ENCODE peak calls at places on chromosomes 7 and 10, in five cellular contexts. One of them, this sample, is unnamed.

GRCh38 chr10:30166929-30167328 is 107.5 kb upstream of the JCAD start:
- DNase-seq in hepatocyte: no peak
- DNase-seq in MM.1S: no peak
- DNase-seq in H1: no peak
- DNase-seq in GM23338: no peak
- DNase-seq in this sample: no peak

GRCh38 chr7:76048668-76048988 is 722 bp downstream of the MDH2 start:
- DNase-seq in hepatocyte: peak; percentile 49
- DNase-seq in MM.1S: peak; percentile 59
- DNase-seq in H1: no peak
- DNase-seq in GM23338: peak; percentile 70
- DNase-seq in this sample: no peak

GRCh38 chr7:116998567-116998966 is 45.3 kb downstream of the ST7 start:
- DNase-seq in hepatocyte: no peak
- DNase-seq in MM.1S: no peak
- DNase-seq in H1: no peak
- DNase-seq in GM23338: no peak
- DNase-seq in this sample: no peak

GRCh38 chr7:125136755-125137547 is 207.3 kb upstream of the POT1 start:
- DNase-seq in hepatocyte: peak; percentile 12
- DNase-seq in MM.1S: peak; percentile 46
- DNase-seq in H1: no peak
- DNase-seq in GM23338: no peak
- DNase-seq in this sample: peak; percentile 96

GRCh38 chr7:142030294-142030693 is 34.6 kb downstream of the MGAM start:
- DNase-seq in hepatocyte: no peak
- DNase-seq in MM.1S: no peak
- DNase-seq in H1: no peak
- DNase-seq in GM23338: peak; percentile 24
- DNase-seq in this sample: peak; percentile 70

GRCh38 chr10:98331888-98332287 is 63.9 kb upstream of the LOXL4 start:
- DNase-seq in hepatocyte: no peak
- DNase-seq in MM.1S: no peak
- DNase-seq in H1: peak; percentile 46
- DNase-seq in GM23338: peak; percentile 83
- DNase-seq in this sample: peak; percentile 17

GRCh38 chr10:86968271-86968993 is at the start of gene ADIRF:
- DNase-seq in hepatocyte: peak; percentile 8
- DNase-seq in MM.1S: no peak
- DNase-seq in H1: no peak
- DNase-seq in GM23338: peak; percentile 40
- DNase-seq in this sample: peak; percentile 86

GRCh38 chr7:155653773-155654172 is 9.3 kb downstream of the RBM33 start:
- DNase-seq in hepatocyte: no peak
- DNase-seq in MM.1S: no peak
- DNase-seq in H1: no peak
- DNase-seq in GM23338: no peak
- DNase-seq in this sample: peak; percentile 69

GRCh38 chr7:72308986-72309385 is 103.2 kb downstream of the CALN1 start:
- DNase-seq in hepatocyte: no peak
- DNase-seq in MM.1S: no peak
- DNase-seq in H1: no peak
- DNase-seq in GM23338: no peak
- DNase-seq in this sample: no peak

DNA sequence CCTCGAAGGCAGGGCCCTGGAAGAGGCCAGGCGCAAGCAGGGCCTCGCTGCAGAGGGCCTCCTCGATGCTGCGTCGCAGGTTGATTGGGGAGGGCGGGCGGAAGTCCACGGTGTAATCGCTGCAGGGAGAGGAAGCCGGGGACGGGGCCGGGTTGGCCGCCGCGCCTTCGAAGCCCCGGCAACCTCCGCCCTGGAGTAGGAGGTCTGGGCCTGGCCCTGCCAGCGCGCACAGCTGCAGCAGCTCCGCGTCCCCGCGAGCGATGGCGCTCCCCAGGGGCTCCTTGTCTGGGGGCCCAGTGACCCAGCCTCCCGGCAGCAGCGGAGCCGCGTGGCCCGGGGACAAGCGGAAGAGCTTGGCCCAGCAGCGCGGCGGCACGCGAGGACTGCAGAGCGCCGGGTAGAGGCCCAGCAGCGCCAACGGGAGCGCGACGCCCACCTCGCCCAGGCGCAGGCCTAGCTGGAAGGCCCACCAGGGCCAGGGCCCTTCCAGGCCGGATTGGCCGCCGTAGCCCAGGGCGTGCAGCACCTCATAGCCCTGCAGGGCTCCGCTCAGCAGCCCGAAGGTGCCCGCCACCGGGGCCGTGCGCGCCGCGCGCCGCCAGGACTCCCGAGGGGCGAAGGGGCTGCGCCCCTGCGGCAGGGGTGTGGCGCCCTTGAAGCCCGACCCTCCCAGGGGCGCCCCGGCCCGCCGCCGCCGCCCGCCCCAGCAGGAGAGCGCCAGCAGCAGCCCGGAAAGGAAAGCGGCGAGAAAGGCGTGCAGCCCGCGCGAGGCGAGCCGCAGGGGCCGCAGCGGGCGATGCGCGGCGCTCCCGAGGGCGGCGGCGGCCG is 7.8 kb upstream of the RBM28 start:
- DNase-seq in hepatocyte: no peak
- DNase-seq in MM.1S: no peak
- DNase-seq in H1: no peak
- DNase-seq in GM23338: peak; percentile 65
- DNase-seq in this sample: no peak
- TF ChIP-seq EZH2 in hepatocyte: peak; percentile 30
- TF ChIP-seq EZH2 in MM.1S: no peak
- TF ChIP-seq EZH2 in H1: peak; percentile 87
- TF ChIP-seq EZH2 in GM23338: peak; percentile 40
- TF ChIP-seq EZH2 in this sample: no peak

GRCh38 chr7:106112972-106113421 is 885 bp upstream of the SYPL1 start:
- DNase-seq in hepatocyte: no peak
- DNase-seq in MM.1S: no peak
- DNase-seq in H1: no peak
- DNase-seq in GM23338: peak; percentile 17
- DNase-seq in this sample: no peak
- H3K4me1 ChIP-seq in hepatocyte: peaks cover 25% of the 10 kb centered on the region
- H3K4me1 ChIP-seq in MM.1S: peaks cover 14% of the 10 kb centered on the region
- H3K4me1 ChIP-seq in H1: peaks cover 8% of the 10 kb centered on the region
- H3K4me1 ChIP-seq in GM23338: peaks cover 29% of the 10 kb centered on the region
- H3K4me1 ChIP-seq in this sample: peaks cover 18% of the 10 kb centered on the region

DNA sequence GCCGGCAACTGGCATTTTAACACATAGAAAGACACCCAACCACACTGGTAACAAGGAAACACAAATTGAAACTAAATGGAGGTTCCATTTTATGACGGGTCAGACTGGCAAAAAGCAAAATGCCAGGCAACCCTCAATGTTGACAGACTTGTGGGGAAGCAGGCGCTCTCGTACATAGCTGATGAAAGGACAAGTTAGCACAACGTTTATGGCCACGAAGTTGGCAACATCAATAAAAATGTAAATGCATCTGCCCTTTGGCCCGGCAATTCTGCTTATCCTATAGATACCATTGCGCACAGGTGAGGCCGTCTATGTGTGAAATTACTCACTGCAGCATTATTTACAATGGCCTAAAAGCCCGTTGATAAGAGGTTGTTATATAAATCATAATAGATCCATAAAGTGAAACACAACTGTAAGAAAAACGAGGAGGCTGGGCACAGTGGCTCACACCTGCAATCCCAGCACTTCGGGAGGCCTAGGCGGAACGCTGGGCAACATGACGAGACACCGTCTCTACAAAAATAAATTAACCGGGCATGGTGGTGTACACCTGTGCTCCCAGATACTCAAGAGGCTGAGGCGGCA is 39.8 kb downstream of the FOXL3 start:
- DNase-seq in hepatocyte: peak; percentile 75
- DNase-seq in MM.1S: no peak
- DNase-seq in H1: no peak
- DNase-seq in GM23338: no peak
- DNase-seq in this sample: no peak
- TF ChIP-seq EZH2 in hepatocyte: no peak
- TF ChIP-seq EZH2 in MM.1S: no peak
- TF ChIP-seq EZH2 in H1: no peak
- TF ChIP-seq EZH2 in GM23338: no peak
- TF ChIP-seq EZH2 in this sample: no peak

DNA sequence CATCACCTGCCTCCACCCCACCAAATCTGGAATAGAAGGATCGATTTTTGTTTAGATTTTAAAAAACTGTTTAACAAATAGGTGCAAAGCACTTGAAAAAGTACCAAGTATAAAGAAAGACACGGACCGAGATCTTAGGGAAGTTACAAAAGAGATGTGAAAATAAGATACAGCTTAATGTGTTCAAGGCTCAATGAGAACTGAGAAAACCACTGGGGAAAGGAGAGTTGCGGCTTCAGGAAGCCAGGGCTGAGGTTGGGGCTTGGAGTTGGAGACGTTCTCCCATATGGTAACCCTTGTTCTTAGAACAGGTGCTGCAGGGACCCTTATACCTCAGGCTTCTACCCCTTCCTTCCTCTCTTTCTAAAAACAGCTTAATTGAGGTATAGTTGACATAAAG is 140.2 kb downstream of the FANK1 start:
- DNase-seq in hepatocyte: no peak
- DNase-seq in MM.1S: no peak
- DNase-seq in H1: no peak
- DNase-seq in GM23338: no peak
- DNase-seq in this sample: no peak
- H3K4me1 ChIP-seq in hepatocyte: no peaks in the 10 kb centered on the region
- H3K4me1 ChIP-seq in MM.1S: no peaks in the 10 kb centered on the region
- H3K4me1 ChIP-seq in H1: no peaks in the 10 kb centered on the region
- H3K4me1 ChIP-seq in GM23338: no peaks in the 10 kb centered on the region
- H3K4me1 ChIP-seq in this sample: no peaks in the 10 kb centered on the region

DNA sequence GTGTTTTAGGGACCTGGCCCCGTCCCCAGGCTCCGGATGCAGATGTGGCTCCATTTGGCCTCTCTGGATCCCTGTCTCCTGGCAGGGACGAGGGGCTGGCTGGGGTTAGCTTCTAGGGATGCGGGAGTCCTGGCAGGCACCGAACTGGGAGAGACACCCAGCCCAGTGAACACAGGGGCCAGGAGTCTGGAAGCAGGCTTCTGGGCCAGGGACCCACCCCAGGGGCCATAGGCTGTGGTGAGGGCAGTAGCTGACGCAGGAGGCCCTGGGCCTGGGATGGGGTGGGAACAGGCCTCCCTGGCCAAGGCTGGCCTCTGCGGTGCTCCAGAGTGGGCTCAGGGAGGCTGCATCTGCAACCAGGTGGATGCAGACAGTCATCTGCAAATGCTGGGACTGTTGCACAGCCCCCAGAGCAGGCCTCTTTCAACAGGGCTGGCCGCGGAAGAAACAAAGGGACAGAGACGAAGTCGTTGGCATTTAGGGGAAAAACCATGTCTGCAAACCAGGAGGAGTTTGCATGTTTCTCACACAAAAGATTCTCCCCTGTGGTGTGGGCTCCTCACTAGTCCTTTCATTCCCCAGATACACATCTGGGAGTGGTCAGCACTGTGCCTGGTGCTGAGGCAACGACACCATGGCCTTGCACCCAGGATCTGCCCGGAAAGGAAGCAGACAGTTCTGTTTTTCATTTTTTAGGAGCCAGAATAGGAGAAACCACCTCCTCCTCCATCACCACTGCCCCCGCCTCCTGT is 36.4 kb upstream of the ZNF488 start:
- DNase-seq in hepatocyte: no peak
- DNase-seq in MM.1S: no peak
- DNase-seq in H1: no peak
- DNase-seq in GM23338: peak; percentile 18
- DNase-seq in this sample: no peak
- TF ChIP-seq EZH2 in hepatocyte: no peak
- TF ChIP-seq EZH2 in MM.1S: no peak
- TF ChIP-seq EZH2 in H1: no peak
- TF ChIP-seq EZH2 in GM23338: no peak
- TF ChIP-seq EZH2 in this sample: no peak

GRCh38 chr7:2006921-2007381 is 225.8 kb downstream of the MAD1L1 start:
- DNase-seq in hepatocyte: no peak
- DNase-seq in MM.1S: no peak
- DNase-seq in H1: no peak
- DNase-seq in GM23338: no peak
- DNase-seq in this sample: no peak
- H3K4me1 ChIP-seq in hepatocyte: no peaks in the 10 kb centered on the region
- H3K4me1 ChIP-seq in MM.1S: no peaks in the 10 kb centered on the region
- H3K4me1 ChIP-seq in H1: no peaks in the 10 kb centered on the region
- H3K4me1 ChIP-seq in GM23338: no peaks in the 10 kb centered on the region
- H3K4me1 ChIP-seq in this sample: peaks cover 2% of the 10 kb centered on the region

This sample was measured in mammary epithelial cell.